ENCODE peak calls at places on chromosomes 13 and 19, in six cellular contexts. C is CD8-positive, alpha-beta T cell; Y is heart left ventricle; Q is upper lobe of left lung; D is CD4-positive, CD25-positive, alpha-beta regulatory T cell; G is psoas muscle. B is an unnamed sample. For H3K4me1, the result is how much of the 10 kb centered on the place peaks cover.

GRCh38 chr13:27978301-27978968 is 9.3 kb upstream of the CDX2 start:
- ATAC-seq in C (no peak), Y (no peak), Q (no peak), D (no peak), G (no peak), B (no peak)

GRCh38 chr19:848457-848921 is 3.6 kb upstream of the ELANE start:
- ATAC-seq in C (no peak), Y (peak), Q (peak), D (no peak), G (no peak), B (no peak)

GRCh38 chr19:20244356-20244755 is 77.3 kb downstream of the ZNF486 start:
- ATAC-seq in C (peak), Y (no peak), Q (no peak), D (peak), G (no peak), B (no peak)

GRCh38 chr19:30909216-30909615 is 440.0 kb downstream of the TSHZ3 start:
- ATAC-seq in C (no peak), Y (no peak), Q (no peak), D (no peak), G (no peak), B (no peak)

GRCh38 chr19:8561071-8561764 is 16.0 kb downstream of the MYO1F start:
- ATAC-seq in C (no peak), Y (no peak), Q (no peak), D (no peak), G (no peak), B (no peak)

GRCh38 chr19:5851302-5851701 is at the start of gene FUT3:
- ATAC-seq in C (no peak), Y (no peak), Q (peak), D (no peak), G (no peak), B (no peak)

GRCh38 chr13:40578055-40578454 is 88.4 kb downstream of the FOXO1 start:
- ATAC-seq in C (no peak), Y (peak), Q (no peak), D (no peak), G (peak), B (peak)

GRCh38 chr19:3082331-3082730 is 11.8 kb upstream of the GNA11 start:
- ATAC-seq in C (no peak), Y (no peak), Q (no peak), D (no peak), G (no peak), B (no peak)

GRCh38 chr13:110008816-110009215 is 222.4 kb upstream of the IRS2 start:
- ATAC-seq in C (no peak), Y (no peak), Q (no peak), D (no peak), G (no peak), B (no peak)

GRCh38 chr19:57949296-57949695 is 1.8 kb upstream of the ZNF256 start:
- ATAC-seq in C (no peak), Y (no peak), Q (no peak), D (no peak), G (no peak), B (no peak)

GRCh38 chr13:86840250-86841191 is 830.6 kb upstream of the SLITRK5 start:
- ATAC-seq in C (no peak), Y (peak), Q (peak), D (no peak), G (no peak), B (peak)

GRCh38 chr19:4539697-4540581 is at the start of gene LRG1:
- ATAC-seq in C (no peak), Y (peak), Q (peak), D (peak), G (no peak), B (peak)

GRCh38 chr19:813359-814107 is 8.2 kb downstream of the PLPPR3 start:
- ATAC-seq in C (no peak), Y (peak), Q (peak), D (no peak), G (peak), B (no peak)

GRCh38 chr19:51365211-51366049 is 758 bp downstream of the ETFB start:
- ATAC-seq in C (no peak), Y (no peak), Q (no peak), D (no peak), G (no peak), B (no peak)

GRCh38 chr13:87884874-87885273 is 213.7 kb downstream of the SLITRK5 start:
- ATAC-seq in C (no peak), Y (peak), Q (peak), D (no peak), G (no peak), B (no peak)

GRCh38 chr19:29529646-29530548 is 4.1 kb downstream of the VSTM2B start:
- ATAC-seq in C (no peak), Y (no peak), Q (no peak), D (no peak), G (no peak), B (no peak)

GRCh38 chr13:44385847-44386246 is 12.2 kb downstream of the SERP2 start:
- ATAC-seq in C (no peak), Y (no peak), Q (peak), D (no peak), G (no peak), B (no peak)

GRCh38 chr13:35213911-35214310 is 262.6 kb downstream of the MAB21L1 start:
- ATAC-seq in C (no peak), Y (no peak), Q (no peak), D (no peak), G (no peak), B (no peak)

GRCh38 chr19:35529241-35530218 is 1.4 kb upstream of the SBSN start:
- ATAC-seq in C (no peak), Y (no peak), Q (no peak), D (no peak), G (no peak), B (no peak)
- H3K27ac ChIP-seq in C (no peak), Y (no peak), Q (no peak), D (no peak), G (no peak), B (no peak)

DNA sequence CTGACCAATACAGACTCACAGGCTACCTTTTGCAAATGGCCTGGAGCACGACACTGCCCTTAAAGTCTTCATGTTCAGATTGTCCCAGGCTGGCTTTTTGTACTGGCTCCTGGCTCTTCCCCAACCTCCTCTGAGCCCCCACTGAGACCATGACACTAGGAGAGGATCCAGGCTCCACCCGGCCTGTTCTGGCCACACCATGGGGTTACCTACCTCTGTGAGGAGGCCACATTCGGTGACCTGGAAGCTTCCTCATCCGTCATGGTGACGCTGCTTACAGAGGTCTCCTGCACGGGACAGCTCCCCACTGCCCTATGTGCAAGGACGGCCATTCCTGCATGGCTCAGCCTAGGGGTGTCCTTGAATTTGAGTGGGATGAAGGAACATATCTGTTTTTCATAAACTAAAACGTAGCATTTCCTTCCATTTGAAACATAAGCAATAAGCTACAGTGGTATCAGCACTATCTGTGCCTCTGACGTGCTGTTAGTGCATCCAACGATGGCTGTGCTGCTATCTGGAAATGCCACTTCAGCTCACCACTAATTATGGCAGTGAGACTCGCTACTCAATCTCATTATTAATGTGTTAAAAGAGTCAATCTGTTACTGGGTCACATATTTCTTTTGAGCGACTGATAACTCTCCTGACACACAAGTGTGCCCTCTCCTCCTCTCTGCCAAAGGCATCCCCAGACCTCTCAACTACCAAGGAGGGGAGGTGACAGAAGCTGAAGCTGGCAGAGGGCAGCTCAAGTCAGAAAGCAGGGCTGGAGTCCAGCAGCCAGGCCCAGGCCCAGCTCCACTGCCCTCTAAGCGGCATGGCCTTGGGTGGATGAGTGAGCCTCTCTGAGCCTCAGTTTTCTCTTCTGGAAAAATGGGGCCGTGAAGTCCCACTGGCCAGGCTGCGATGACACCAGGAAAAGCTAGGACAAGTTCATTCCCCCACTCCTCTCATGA is 29.6 kb downstream of the ELL start:
- ATAC-seq in C (no peak), Y (peak), Q (no peak), D (no peak), G (no peak), B (no peak)
- H3K4me1 ChIP-seq in C (half or more), Y (under half), Q (half or more), D (under half), G (half or more), B (half or more)

DNA sequence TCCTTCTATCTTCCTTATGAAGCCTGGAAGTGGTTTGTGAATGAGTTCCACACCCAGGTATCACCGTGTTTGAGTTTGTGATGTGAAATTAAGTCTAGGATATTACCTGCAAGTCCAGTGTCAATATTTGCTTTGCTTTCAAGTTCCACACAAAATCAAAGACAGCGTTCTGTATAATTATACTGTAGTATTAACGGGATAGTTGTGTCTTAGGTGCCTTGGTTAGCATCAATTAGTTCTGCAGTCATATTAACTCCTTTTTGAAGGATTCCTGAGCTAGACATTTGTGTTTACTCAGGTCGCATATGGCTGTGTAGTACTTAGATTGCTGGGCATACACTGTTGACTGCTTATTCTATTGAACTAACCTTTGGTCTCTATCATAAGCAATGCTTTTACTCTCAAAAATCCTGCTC is 54.4 kb downstream of the ERCC5 start:
- ATAC-seq in C (no peak), Y (no peak), Q (no peak), D (no peak), G (no peak), B (no peak)
- H3K27ac ChIP-seq in C (no peak), Y (no peak), Q (no peak), D (no peak), G (no peak), B (no peak)

GRCh38 chr13:98484289-98485219 is 92.4 kb downstream of the STK24 start:
- ATAC-seq in C (peak), Y (peak), Q (peak), D (peak), G (peak), B (peak)
- H3K4me1 ChIP-seq in C (under half), Y (under half), Q (under half), D (half or more), G (half or more), B (under half)